ENCODE peak calls at places on chromosome 7, in seven cellular contexts. F is sigmoid colon, D is neural progenitor cell, G is cardiac muscle cell, C is pancreas, Z is right lobe of liver, B is OCI-LY7. O is an unnamed sample.

GRCh38 chr7:77328669-77329068 is 87.5 kb downstream of the GSAP start:
- DNase-seq in F (no peak), D (no peak), G (peak), C (no peak), Z (no peak), B (no peak), O (no peak)

GRCh38 chr7:130430841-130431713 is 9.7 kb downstream of the CEP41 start:
- DNase-seq in F (no peak), D (no peak), G (peak), C (no peak), Z (no peak), B (no peak), O (no peak)

GRCh38 chr7:143049380-143049779 is 2.8 kb upstream of the OR6V1 start:
- DNase-seq in F (no peak), D (no peak), G (peak), C (no peak), Z (no peak), B (no peak), O (no peak)

GRCh38 chr7:121519548-121520521 is 123.7 kb upstream of the FAM3C start:
- DNase-seq in F (peak), D (no peak), G (no peak), C (no peak), Z (no peak), B (no peak), O (no peak)

GRCh38 chr7:106071356-106071998 is 40.6 kb downstream of the SYPL1 start:
- DNase-seq in F (no peak), D (no peak), G (peak), C (no peak), Z (no peak), B (peak), O (peak)

GRCh38 chr7:132655071-132655761 is 78.9 kb upstream of the PLXNA4 start:
- DNase-seq in F (peak), D (peak), G (peak), C (no peak), Z (peak), B (no peak), O (peak)

GRCh38 chr7:127667017-127667670 is 15.2 kb downstream of the SND1 start:
- DNase-seq in F (no peak), D (no peak), G (peak), C (no peak), Z (no peak), B (no peak), O (no peak)

GRCh38 chr7:152867482-152867833 is 107.9 kb downstream of the ACTR3B start:
- DNase-seq in F (no peak), D (no peak), G (no peak), C (no peak), Z (no peak), B (no peak), O (no peak)

GRCh38 chr7:27723086-27723485 is 16.9 kb upstream of the TAX1BP1 start:
- DNase-seq in F (peak), D (no peak), G (no peak), C (peak), Z (no peak), B (peak), O (no peak)

GRCh38 chr7:137122145-137122544 is 221.4 kb downstream of the PTN start:
- DNase-seq in F (no peak), D (no peak), G (no peak), C (no peak), Z (no peak), B (no peak), O (no peak)

GRCh38 chr7:69412331-69413146 is 185.7 kb upstream of the AUTS2 start:
- DNase-seq in F (no peak), D (no peak), G (peak), C (no peak), Z (no peak), B (peak), O (no peak)

GRCh38 chr7:117445206-117445605 is 17.9 kb upstream of the ASZ1 start:
- DNase-seq in F (no peak), D (no peak), G (no peak), C (no peak), Z (no peak), B (no peak), O (no peak)

GRCh38 chr7:132318338-132319318 is 257.6 kb downstream of the PLXNA4 start:
- DNase-seq in F (peak), D (peak), G (peak), C (peak), Z (peak), B (peak), O (peak)

GRCh38 chr7:5594616-5595544 is 171.2 kb upstream of the TNRC18 start:
- DNase-seq in F (no peak), D (peak), G (peak), C (no peak), Z (no peak), B (no peak), O (peak)

GRCh38 chr7:137606061-137606674 is 240.6 kb downstream of the DGKI start:
- DNase-seq in F (no peak), D (peak), G (peak), C (no peak), Z (no peak), B (peak), O (no peak)

GRCh38 chr7:155981703-155982102 is 169.4 kb upstream of the SHH start:
- DNase-seq in F (no peak), D (no peak), G (no peak), C (no peak), Z (no peak), B (no peak), O (no peak)

GRCh38 chr7:69817096-69817495 is 218.8 kb downstream of the AUTS2 start:
- DNase-seq in F (no peak), D (no peak), G (peak), C (no peak), Z (no peak), B (no peak), O (no peak)

GRCh38 chr7:44390701-44391100 is 65.3 kb upstream of the CAMK2B start:
- DNase-seq in F (no peak), D (no peak), G (no peak), C (peak), Z (no peak), B (no peak), O (peak)

GRCh38 chr7:117479480-117480224 is at the start of gene CFTR:
- DNase-seq in F (no peak), D (peak), G (no peak), C (peak), Z (peak), B (no peak), O (peak)

GRCh38 chr7:132029369-132030160 is 473.1 kb upstream of the PODXL start:
- DNase-seq in F (no peak), D (no peak), G (no peak), C (no peak), Z (no peak), B (no peak), O (no peak)

GRCh38 chr7:12757443-12757842 is 70.0 kb downstream of the ARL4A start:
- DNase-seq in F (no peak), D (no peak), G (peak), C (no peak), Z (no peak), B (no peak), O (no peak)

GRCh38 chr7:14714161-14714728 is 188.3 kb downstream of the DGKB start:
- DNase-seq in F (no peak), D (no peak), G (no peak), C (no peak), Z (peak), B (no peak), O (no peak)

GRCh38 chr7:101202603-101202918 is 1.7 kb upstream of the MOGAT3 start:
- DNase-seq in F (no peak), D (no peak), G (no peak), C (no peak), Z (no peak), B (no peak), O (no peak)

GRCh38 chr7:20299647-20300312 is 30.9 kb upstream of the ITGB8 start:
- DNase-seq in F (no peak), D (no peak), G (peak), C (no peak), Z (no peak), B (no peak), O (no peak)

GRCh38 chr7:44313016-44313415 is 12.4 kb downstream of the CAMK2B start:
- DNase-seq in F (no peak), D (no peak), G (no peak), C (no peak), Z (no peak), B (no peak), O (no peak)

GRCh38 chr7:99420213-99420612 is 11.4 kb downstream of the BUD31 start:
- DNase-seq in F (no peak), D (no peak), G (no peak), C (no peak), Z (no peak), B (no peak), O (no peak)
- H3K27ac ChIP-seq in F (no peak), D (no peak), G (no peak), C (no peak), Z (no peak), B (no peak), O (no peak)

GRCh38 chr7:128740996-128741395 is 1.8 kb downstream of the CALU start:
- DNase-seq in F (no peak), D (no peak), G (peak), C (no peak), Z (no peak), B (no peak), O (no peak)
- H3K27ac ChIP-seq in F (peak), D (no peak), G (no peak), C (no peak), Z (no peak), B (no peak), O (no peak)

DNA sequence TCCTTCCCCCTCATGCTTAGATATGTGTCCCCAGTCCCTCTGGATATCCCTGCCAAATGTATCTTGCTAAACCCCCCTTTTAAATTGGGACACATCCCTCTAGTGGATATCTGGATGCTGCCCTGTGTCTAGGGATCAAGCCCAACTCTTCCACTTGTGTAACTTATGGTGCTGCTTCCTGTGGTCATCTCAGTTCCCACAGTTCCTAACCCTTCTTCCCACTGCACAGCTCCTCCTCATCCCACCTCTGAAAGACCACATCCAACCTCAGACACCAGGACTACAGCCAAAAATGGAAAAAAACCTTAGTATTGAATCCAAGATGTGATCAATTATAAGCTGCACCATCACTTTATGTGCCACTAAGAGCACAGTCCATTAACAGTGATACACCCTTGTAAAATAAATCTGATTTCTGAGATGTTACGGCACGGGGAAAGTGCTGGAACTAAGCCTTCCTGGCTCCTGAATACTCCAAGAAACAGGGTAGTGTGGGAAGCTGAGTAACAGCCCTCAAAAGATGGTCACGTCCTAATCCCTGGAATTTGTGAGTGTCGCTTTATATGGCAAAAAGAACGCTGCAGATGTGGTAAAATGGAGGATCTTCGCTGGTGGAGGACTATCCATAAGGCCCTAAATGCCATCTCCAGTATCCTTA is 13.7 kb downstream of the ESYT2 start:
- DNase-seq in F (no peak), D (no peak), G (peak), C (no peak), Z (no peak), B (no peak), O (no peak)
- H3K27ac ChIP-seq in F (peak), D (peak), G (no peak), C (no peak), Z (no peak), B (no peak), O (no peak)

DNA sequence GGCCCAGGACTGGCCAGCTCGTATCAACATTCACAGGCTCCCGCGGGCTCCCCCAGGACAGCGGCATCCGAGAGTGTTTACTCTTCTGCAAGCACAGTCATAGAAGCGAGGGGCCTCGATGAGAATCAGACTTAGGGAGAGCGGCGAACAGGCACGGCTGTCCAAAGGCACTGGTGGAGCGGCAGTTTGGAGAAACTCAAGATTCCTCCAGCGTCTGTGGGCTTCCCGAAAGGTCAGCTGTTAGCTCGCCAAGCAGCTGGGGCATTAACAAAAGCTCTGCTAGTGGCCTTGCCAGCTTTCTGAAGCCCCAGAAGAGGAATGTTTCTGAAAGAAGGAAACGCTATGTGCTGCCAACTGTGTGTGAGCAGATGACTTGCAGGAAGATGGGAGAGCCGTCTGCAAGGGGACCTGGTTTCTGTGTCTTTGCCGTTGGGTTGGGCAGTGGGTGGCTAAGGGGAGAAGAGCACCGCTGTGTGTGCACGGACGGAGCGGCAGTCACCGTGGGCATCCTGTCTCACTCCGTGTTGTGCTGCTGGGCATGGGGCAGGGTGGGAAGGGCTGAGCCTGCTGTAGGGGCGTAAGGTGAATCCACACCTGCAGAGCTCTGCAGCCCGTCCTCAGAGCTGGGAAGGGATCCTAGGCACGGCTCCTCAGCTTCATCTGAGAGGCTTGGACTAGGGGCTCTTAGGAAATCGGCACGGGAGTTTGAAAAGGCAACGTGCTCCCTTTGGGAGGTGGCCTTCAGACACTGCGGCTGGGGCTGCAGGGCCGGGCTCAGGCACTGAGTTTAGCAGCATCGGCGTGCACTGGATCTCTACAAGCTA is 42.1 kb downstream of the AMZ1 start:
- DNase-seq in F (peak), D (no peak), G (no peak), C (no peak), Z (peak), B (no peak), O (peak)
- H3K27ac ChIP-seq in F (peak), D (peak), G (no peak), C (no peak), Z (no peak), B (no peak), O (peak)

DNA sequence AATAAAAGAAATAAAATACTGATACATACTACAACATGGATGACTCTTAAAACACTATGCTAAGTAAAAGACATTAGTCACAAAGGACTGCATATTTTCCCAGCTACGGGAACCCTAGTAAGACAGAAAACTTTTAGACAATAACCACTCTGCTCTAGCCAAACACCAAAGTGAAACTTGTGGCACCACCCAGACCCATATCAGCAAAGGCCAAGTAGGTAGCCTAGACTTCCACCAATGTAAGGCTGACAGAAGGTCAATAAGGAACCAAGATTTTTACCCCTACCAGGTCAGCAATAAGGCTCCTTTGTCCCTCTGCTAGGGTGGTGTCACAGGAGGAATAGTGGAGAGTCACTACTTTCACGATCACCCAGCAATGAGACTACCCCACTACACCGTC is 24.9 kb downstream of the SLC25A40 start:
- DNase-seq in F (no peak), D (no peak), G (no peak), C (no peak), Z (no peak), B (no peak), O (no peak)
- H3K27ac ChIP-seq in F (no peak), D (no peak), G (no peak), C (no peak), Z (no peak), B (no peak), O (no peak)

DNA sequence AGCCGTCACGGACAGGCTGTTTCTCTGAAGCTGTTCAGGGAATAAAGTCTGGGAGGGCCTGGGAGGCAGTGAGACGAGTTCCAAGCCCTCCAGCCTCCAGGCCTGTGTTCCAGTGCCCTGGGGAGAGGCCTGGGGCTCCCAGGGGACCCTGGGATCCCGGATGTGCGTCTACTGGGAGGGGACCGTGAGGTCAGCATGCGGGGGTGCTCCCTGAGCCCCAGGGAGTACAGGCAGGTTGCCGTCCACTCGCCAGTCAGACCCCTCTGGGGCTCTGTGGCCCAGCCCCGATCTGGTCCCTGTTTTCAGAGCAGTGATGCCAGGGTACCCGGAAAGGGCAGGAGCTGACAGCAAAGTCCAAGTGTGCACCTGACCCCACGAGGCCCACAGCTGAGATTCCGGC is 80.9 kb upstream of the DNAAF5 start:
- DNase-seq in F (no peak), D (no peak), G (no peak), C (no peak), Z (no peak), B (no peak), O (no peak)
- H3K27ac ChIP-seq in F (no peak), D (no peak), G (no peak), C (no peak), Z (no peak), B (no peak), O (no peak)

DNA sequence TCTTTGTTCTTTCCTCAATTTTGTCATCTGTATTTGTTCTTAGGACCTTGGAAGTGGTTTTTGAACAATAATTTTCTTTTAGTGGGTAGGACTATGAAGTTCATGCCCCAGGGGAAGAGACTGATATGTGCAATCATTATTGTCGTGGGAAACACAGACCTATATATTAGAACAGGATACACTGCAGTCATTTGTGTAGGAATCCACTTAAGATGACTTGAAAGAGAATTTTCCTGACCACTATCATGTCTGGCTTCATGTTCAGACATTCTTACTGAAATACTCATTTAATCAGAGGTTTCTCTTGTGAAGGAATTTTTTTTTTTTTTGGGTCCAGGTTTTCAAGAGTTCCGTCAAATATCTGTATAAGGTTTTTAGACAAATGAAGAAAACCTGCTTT is 163.6 kb downstream of the SUGCT start:
- DNase-seq in F (no peak), D (no peak), G (peak), C (no peak), Z (no peak), B (no peak), O (no peak)
- H3K27ac ChIP-seq in F (no peak), D (no peak), G (no peak), C (no peak), Z (no peak), B (no peak), O (no peak)

O was measured in endodermal cell.